ENCODE peak calls at places on chromosomes 7 and 10, in seven cellular contexts. P is cardiac fibroblast, J is hepatocyte, H is GM13977, T is fibroblast of mammary gland, L is fibroblast of pulmonary artery, Z is right lobe of liver. D is an unnamed sample.

GRCh38 chr10:60494774-60495173 is 105.1 kb upstream of the ANK3 start:
- DNase-seq in L (no peak), P (no peak), J (no peak), H (no peak), T (no peak), Z (no peak), D (no peak)

GRCh38 chr7:82343-83155 is 109.8 kb upstream of the FAM20C start:
- DNase-seq in J (peak), H (no peak), Z (no peak), T (no peak), L (no peak), P (no peak), D (no peak)

GRCh38 chr7:128031901-128032604 is 816 bp upstream of the LRRC4 start:
- DNase-seq in Z (peak), J (peak), T (peak), H (peak), P (peak), L (peak), D (peak)

GRCh38 chr7:157309990-157310668 is 26.7 kb upstream of the DNAJB6 start:
- DNase-seq in Z (no peak), L (peak), J (no peak), P (peak), T (peak), H (no peak), D (no peak)

GRCh38 chr7:43905954-43906326 is 456 bp downstream of the URGCP start:
- DNase-seq in P (peak), H (peak), T (peak), J (peak), Z (peak), L (peak), D (peak)

GRCh38 chr7:100867040-100867795 is at the start of gene TRIP6:
- DNase-seq in L (peak), Z (peak), T (peak), H (peak), J (peak), P (peak), D (peak)

GRCh38 chr7:24576171-24577052 is 3.2 kb downstream of the PALS2 start:
- DNase-seq in J (peak), L (peak), H (peak), T (peak), P (peak), Z (no peak), D (peak)

GRCh38 chr7:3979956-3980643 is 679.0 kb downstream of the SDK1 start:
- DNase-seq in P (no peak), J (no peak), L (peak), Z (no peak), T (no peak), H (no peak), D (no peak)

GRCh38 chr7:16301251-16301650 is 120.1 kb downstream of the CRPPA start:
- DNase-seq in Z (no peak), L (no peak), J (no peak), T (no peak), H (no peak), P (no peak), D (no peak)

GRCh38 chr10:71494980-71495381 is 98.3 kb downstream of the CDH23 start:
- DNase-seq in Z (no peak), J (no peak), P (no peak), T (no peak), H (peak), L (no peak), D (peak)

GRCh38 chr10:102322914-102323313 is 72.6 kb upstream of the NFKB2 start:
- DNase-seq in Z (no peak), P (no peak), T (no peak), L (no peak), J (no peak), H (no peak), D (peak)

GRCh38 chr10:19756919-19757318 is 59.3 kb upstream of the PLXDC2 start:
- DNase-seq in Z (no peak), L (no peak), H (no peak), T (peak), J (no peak), P (no peak), D (no peak)

GRCh38 chr7:31370610-31371009 is 30.1 kb upstream of the NEUROD6 start:
- DNase-seq in L (no peak), J (no peak), H (no peak), P (no peak), Z (no peak), T (no peak), D (no peak)

GRCh38 chr10:47406870-47407648 is 23.0 kb upstream of the ZNF488 start:
- DNase-seq in P (peak), T (peak), L (peak), H (no peak), Z (no peak), J (peak), D (no peak)

GRCh38 chr10:101851411-101852116 is 8.0 kb upstream of the KCNIP2 start:
- DNase-seq in J (no peak), Z (no peak), H (no peak), P (peak), L (no peak), T (peak), D (no peak)

GRCh38 chr7:77657427-77658331 is 38.6 kb upstream of the RSBN1L start:
- DNase-seq in Z (no peak), T (peak), H (peak), L (peak), P (peak), J (peak), D (no peak)

GRCh38 chr7:137395425-137395824 is 51.9 kb upstream of the PTN start:
- DNase-seq in L (no peak), T (no peak), Z (no peak), P (no peak), H (no peak), J (peak), D (no peak)

GRCh38 chr7:23490357-23491131 is 20.3 kb upstream of the IGF2BP3 start:
- DNase-seq in J (no peak), P (peak), L (peak), H (peak), T (no peak), Z (peak), D (peak)

GRCh38 chr10:106380706-106381105 is 783.8 kb downstream of the SORCS1 start:
- DNase-seq in Z (no peak), P (no peak), L (no peak), T (no peak), J (no peak), H (no peak), D (no peak)

GRCh38 chr10:32957341-32958084 is 517 bp downstream of the ITGB1 start:
- DNase-seq in H (peak), T (no peak), J (peak), P (peak), L (no peak), Z (peak), D (peak)

GRCh38 chr10:70832852-70833542 is 17.2 kb downstream of the SGPL1 start:
- DNase-seq in T (peak), Z (no peak), L (peak), H (no peak), J (no peak), P (peak), D (no peak)

GRCh38 chr10:73873843-73874215 is 526 bp downstream of the CAMK2G start:
- DNase-seq in J (no peak), T (no peak), P (no peak), H (peak), Z (no peak), L (no peak), D (no peak)

GRCh38 chr7:29102554-29103151 is 43.7 kb downstream of the CPVL start:
- DNase-seq in L (peak), T (peak), H (peak), J (peak), P (peak), Z (peak), D (peak)

GRCh38 chr10:103502849-103503660 is 9.6 kb downstream of the NEURL1 start:
- DNase-seq in L (no peak), H (no peak), J (no peak), P (no peak), T (no peak), Z (no peak), D (no peak)

GRCh38 chr10:50343702-50344331 is 92.5 kb upstream of the ASAH2 start:
- DNase-seq in H (no peak), P (no peak), Z (no peak), J (no peak), T (no peak), L (no peak), D (no peak)

GRCh38 chr7:149728491-149729375 is 44.7 kb downstream of the ZNF467 start:
- DNase-seq in H (no peak), Z (no peak), P (no peak), J (no peak), L (no peak), T (no peak), D (no peak)

GRCh38 chr7:137015015-137015414 is 146.6 kb downstream of the CHRM2 start:
- DNase-seq in J (no peak), P (peak), T (no peak), H (no peak), Z (no peak), L (no peak), D (no peak)

GRCh38 chr7:74412061-74412460 is 41.6 kb upstream of the GTF2IRD1 start:
- DNase-seq in H (no peak), J (no peak), Z (no peak), P (no peak), L (no peak), T (no peak), D (no peak)

GRCh38 chr7:151245360-151246160 is 2.9 kb downstream of the SMARCD3 start:
- DNase-seq in P (peak), J (peak), T (no peak), H (peak), Z (no peak), L (no peak), D (peak)

GRCh38 chr7:50594136-50594535 is 28.9 kb upstream of the DDC start:
- DNase-seq in T (no peak), L (no peak), Z (no peak), P (no peak), H (no peak), J (no peak), D (no peak)

GRCh38 chr7:117479480-117480224 is at the start of gene CFTR:
- DNase-seq in T (no peak), Z (peak), J (peak), H (no peak), P (no peak), L (no peak), D (no peak)

GRCh38 chr7:84111842-84112241 is 82.7 kb downstream of the SEMA3A start:
- DNase-seq in Z (no peak), T (no peak), J (no peak), L (no peak), P (no peak), H (no peak), D (no peak)

GRCh38 chr7:115116773-115117715 is 195.2 kb downstream of the MDFIC start:
- DNase-seq in L (no peak), H (no peak), P (no peak), Z (no peak), T (no peak), J (no peak), D (no peak)
- TF ChIP-seq CTCF in L (no peak), H (no peak), P (no peak), Z (no peak), T (no peak), J (no peak), D (no peak)

DNA sequence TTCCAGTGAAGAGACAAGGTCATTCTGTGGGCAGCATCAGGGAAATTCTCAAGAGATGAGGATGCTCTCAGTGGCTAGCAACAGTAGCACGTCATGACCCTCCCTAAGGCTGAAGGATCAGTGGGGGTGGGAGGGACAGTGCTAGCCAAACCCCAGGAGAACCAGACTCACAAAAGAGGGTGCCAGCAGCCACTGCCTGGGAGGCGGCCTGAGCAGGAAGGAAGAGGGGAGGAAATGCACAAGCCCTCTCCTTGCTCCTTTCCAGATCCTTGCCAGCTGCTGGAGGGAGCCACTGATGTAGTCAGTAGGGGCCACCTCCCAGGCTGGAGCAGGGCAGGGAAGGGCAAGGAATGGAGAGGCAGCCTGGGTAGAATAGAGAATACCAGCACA is 302.7 kb downstream of the RPS24 start:
- DNase-seq in T (peak), J (no peak), H (no peak), Z (no peak), P (peak), L (peak), D (no peak)
- TF ChIP-seq CTCF in T (no peak), J (no peak), H (no peak), Z (no peak), P (no peak), L (no peak), D (no peak)

GRCh38 chr7:114431198-114431597 is 16.6 kb downstream of the FOXP2 start:
- DNase-seq in T (no peak), J (no peak), P (no peak), L (no peak), Z (no peak), H (no peak), D (no peak)

GRCh38 chr7:114426380-114426779 is 11.8 kb downstream of the FOXP2 start:
- DNase-seq in J (no peak), H (no peak), T (no peak), L (no peak), Z (no peak), P (no peak), D (no peak)

GRCh38 chr7:114432627-114433026 is 18.0 kb downstream of the FOXP2 start:
- DNase-seq in Z (no peak), P (no peak), J (no peak), T (no peak), L (no peak), H (no peak), D (no peak)

GRCh38 chr7:114426824-114427223 is 12.2 kb downstream of the FOXP2 start:
- DNase-seq in L (peak), J (peak), T (peak), Z (no peak), H (no peak), P (peak), D (no peak)

GRCh38 chr7:114428211-114428610 is 13.6 kb downstream of the FOXP2 start:
- DNase-seq in Z (no peak), L (no peak), P (no peak), H (no peak), J (no peak), T (no peak), D (no peak)
- TF ChIP-seq CTCF in Z (no peak), L (no peak), P (no peak), H (no peak), J (no peak), T (no peak), D (no peak)

GRCh38 chr10:123995082-123995460 is 98.3 kb downstream of the CHST15 start:
- DNase-seq in T (peak), Z (no peak), L (peak), H (peak), J (no peak), P (no peak), D (no peak)

GRCh38 chr10:123997013-123997412 is 96.4 kb downstream of the CHST15 start:
- DNase-seq in J (no peak), P (no peak), T (no peak), Z (no peak), L (no peak), H (no peak), D (no peak)

GRCh38 chr10:123996302-123996701 is 97.1 kb downstream of the CHST15 start:
- DNase-seq in L (no peak), P (no peak), H (no peak), T (no peak), Z (no peak), J (no peak), D (no peak)

GRCh38 chr10:123994417-123995081 is 98.8 kb downstream of the CHST15 start:
- DNase-seq in J (peak), P (peak), T (peak), Z (peak), H (peak), L (peak), D (peak)

DNA sequence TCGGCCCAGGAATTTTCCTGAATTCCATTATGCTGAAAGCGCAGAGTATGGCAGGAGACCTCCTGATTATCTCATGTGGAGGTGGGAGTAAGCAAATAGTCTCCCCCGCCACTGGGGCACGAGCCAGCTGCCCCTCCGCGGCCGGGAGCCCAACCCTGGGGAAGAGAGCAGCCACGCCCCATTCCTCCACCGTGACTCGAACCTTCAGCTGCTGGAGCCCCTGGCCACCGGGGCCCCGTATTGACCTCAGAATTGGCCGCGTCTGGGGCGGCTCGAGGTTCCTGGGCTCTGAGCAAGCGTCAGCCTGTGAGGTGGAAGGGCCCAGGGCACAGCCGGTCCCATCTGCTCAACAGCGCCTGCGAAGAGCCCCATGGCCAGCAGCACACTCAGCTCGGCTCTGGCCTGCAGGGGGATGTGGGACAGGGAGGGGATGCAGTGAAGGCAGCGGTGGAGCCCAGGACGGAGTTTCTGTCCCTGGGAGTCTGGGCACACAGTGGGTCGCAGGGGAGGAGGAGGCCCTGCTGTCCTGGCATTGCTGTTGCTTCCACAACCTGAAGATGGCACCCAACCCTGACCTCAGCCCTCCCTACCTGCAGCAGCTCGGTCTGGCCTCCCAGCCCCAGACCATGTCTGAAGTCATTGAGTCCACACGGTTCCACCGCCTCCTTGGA is 97.8 kb downstream of the CHST15 start:
- DNase-seq in L (peak), P (peak), T (peak), Z (peak), H (peak), J (peak), D (peak)
- TF ChIP-seq CTCF in L (peak), P (peak), T (peak), Z (peak), H (peak), J (peak), D (peak)

GRCh38 chr10:113610636-113611601 is 52.9 kb downstream of the NRAP start:
- DNase-seq in T (no peak), J (no peak), P (no peak), L (no peak), Z (no peak), H (no peak), D (no peak)
- TF ChIP-seq CTCF in T (no peak), J (no peak), P (no peak), L (no peak), Z (no peak), H (no peak), D (no peak)

GRCh38 chr7:35037526-35038339 is 448 bp upstream of the DPY19L1 start:
- DNase-seq in T (peak), P (peak), H (peak), J (peak), Z (peak), L (peak), D (peak)
- TF ChIP-seq CTCF in T (peak), P (peak), H (peak), J (peak), Z (peak), L (peak), D (peak)

GRCh38 chr7:142025896-142026295 is 30.2 kb downstream of the MGAM start:
- DNase-seq in H (no peak), T (peak), J (no peak), Z (no peak), L (no peak), P (no peak), D (no peak)

GRCh38 chr7:142030846-142031245 is 35.2 kb downstream of the MGAM start:
- DNase-seq in J (no peak), Z (peak), H (no peak), L (no peak), T (no peak), P (no peak), D (no peak)

GRCh38 chr7:142024547-142024946 is 28.9 kb downstream of the MGAM start:
- DNase-seq in P (no peak), Z (no peak), T (peak), L (no peak), H (no peak), J (no peak), D (no peak)

GRCh38 chr7:142033154-142033553 is 37.5 kb downstream of the MGAM start:
- DNase-seq in T (no peak), L (no peak), P (no peak), H (no peak), J (no peak), Z (no peak), D (no peak)

GRCh38 chr7:142030294-142030693 is 34.6 kb downstream of the MGAM start:
- DNase-seq in Z (no peak), L (peak), J (no peak), H (no peak), P (no peak), T (peak), D (no peak)
- TF ChIP-seq CTCF in Z (peak), L (no peak), J (peak), H (no peak), P (no peak), T (peak), D (no peak)

GRCh38 chr7:27662490-27663205 is at the start of gene HIBADH:
- DNase-seq in P (peak), Z (peak), H (peak), J (peak), L (peak), T (peak), D (peak)
- TF ChIP-seq CTCF in P (no peak), Z (peak), H (no peak), J (peak), L (no peak), T (no peak), D (no peak)